ENCODE peak calls at places on chromosome 12, in seven cellular contexts. N is mammary epithelial cell, B is uterus, S is Peyer's patch, I is endodermal cell, V is cardiac muscle cell, L is lung. P is an unnamed sample.

GRCh38 chr12:121005346-121005815 is 10.9 kb downstream of the C12orf43 start:
- DNase-seq in N (peak), B (no peak), S (peak), I (peak), V (peak), L (no peak), P (no peak)

GRCh38 chr12:53569174-53569557 is 57.0 kb downstream of the ATF7 start:
- DNase-seq in N (no peak), B (no peak), S (no peak), I (peak), V (no peak), L (no peak), P (no peak)

GRCh38 chr12:51115516-51115915 is 32.1 kb upstream of the CSRNP2 start:
- DNase-seq in N (no peak), B (no peak), S (no peak), I (no peak), V (no peak), L (no peak), P (no peak)

GRCh38 chr12:113852273-113852672 is 113.9 kb downstream of the RBM19 start:
- DNase-seq in N (no peak), B (no peak), S (no peak), I (no peak), V (no peak), L (no peak), P (no peak)

GRCh38 chr12:24904871-24905270 is 44.0 kb downstream of the BCAT1 start:
- DNase-seq in N (no peak), B (no peak), S (no peak), I (no peak), V (no peak), L (no peak), P (no peak)

GRCh38 chr12:12870454-12870853 is 20.9 kb upstream of the GPRC5A start:
- DNase-seq in N (peak), B (no peak), S (no peak), I (no peak), V (no peak), L (no peak), P (no peak)

GRCh38 chr12:104792570-104792969 is 165.5 kb downstream of the SLC41A2 start:
- DNase-seq in N (peak), B (peak), S (no peak), I (no peak), V (peak), L (no peak), P (no peak)

GRCh38 chr12:4046150-4046845 is 173.1 kb upstream of the PARP11 start:
- DNase-seq in N (no peak), B (no peak), S (no peak), I (peak), V (no peak), L (no peak), P (no peak)

GRCh38 chr12:6226701-6227096 is 26.5 kb downstream of the CD9 start:
- DNase-seq in N (peak), B (peak), S (no peak), I (no peak), V (no peak), L (no peak), P (no peak)

GRCh38 chr12:108234155-108234554 is 105.0 kb downstream of the CMKLR1 start:
- DNase-seq in N (no peak), B (peak), S (no peak), I (no peak), V (no peak), L (no peak), P (no peak)

GRCh38 chr12:88185988-88186387 is 43.9 kb downstream of the TMTC3 start:
- DNase-seq in N (peak), B (no peak), S (no peak), I (no peak), V (no peak), L (no peak), P (no peak)

GRCh38 chr12:53729659-53730058 is 2.4 kb upstream of the CALCOCO1 start:
- DNase-seq in N (peak), B (no peak), S (no peak), I (no peak), V (no peak), L (no peak), P (no peak)

GRCh38 chr12:90965204-90965603 is 10.2 kb upstream of the CCER1 start:
- DNase-seq in N (no peak), B (no peak), S (no peak), I (no peak), V (no peak), L (no peak), P (no peak)

GRCh38 chr12:58583541-58583940 is 336.8 kb downstream of the LRIG3 start:
- DNase-seq in N (no peak), B (no peak), S (no peak), I (no peak), V (no peak), L (no peak), P (no peak)

GRCh38 chr12:3658327-3659163 is 94.4 kb downstream of the CRACR2A start:
- DNase-seq in N (peak), B (no peak), S (peak), I (peak), V (peak), L (no peak), P (no peak)

GRCh38 chr12:50924131-50924438 is 28.3 kb upstream of the HIGD1C start:
- DNase-seq in N (no peak), B (no peak), S (no peak), I (no peak), V (no peak), L (no peak), P (no peak)

GRCh38 chr12:53820907-53821306 is 69.1 kb upstream of the CISTR start:
- DNase-seq in N (no peak), B (no peak), S (no peak), I (no peak), V (no peak), L (no peak), P (no peak)

GRCh38 chr12:14273911-14274306 is 91.6 kb upstream of the ATF7IP start:
- DNase-seq in N (no peak), B (no peak), S (no peak), I (no peak), V (no peak), L (no peak), P (no peak)
- H3K27ac ChIP-seq in N (peak), B (no peak), S (peak), I (no peak), V (no peak), L (peak), P (no peak)

DNA sequence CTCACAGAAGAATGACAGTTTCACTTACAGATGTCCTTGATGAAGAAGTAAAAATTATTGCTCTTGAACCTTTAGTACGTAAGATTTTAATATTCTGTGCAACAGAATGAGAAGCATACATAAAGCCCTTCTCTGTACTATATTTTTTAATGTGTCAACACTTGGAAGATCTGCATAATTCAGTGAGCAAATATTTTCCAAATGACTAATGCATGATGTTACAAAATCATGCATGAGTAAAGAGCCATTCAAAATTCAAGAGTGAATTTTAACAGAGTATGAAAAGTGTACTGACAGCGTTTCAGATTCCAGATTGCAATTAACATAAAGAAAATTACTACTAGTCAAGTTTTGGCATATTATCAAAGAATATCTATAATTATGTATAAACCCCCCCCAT is 101.4 kb upstream of the BBS10 start:
- DNase-seq in N (peak), B (no peak), S (no peak), I (no peak), V (no peak), L (no peak), P (no peak)
- H3K4me3 ChIP-seq in N (no peak), B (no peak), S (no peak), I (no peak), V (no peak), L (no peak), P (no peak)

GRCh38 chr12:132772551-132772950 is 10.9 kb upstream of the ANKLE2 start:
- DNase-seq in N (no peak), B (no peak), S (peak), I (no peak), V (no peak), L (no peak), P (no peak)

GRCh38 chr12:132774646-132775275 is 13.1 kb upstream of the ANKLE2 start:
- DNase-seq in N (no peak), B (no peak), S (no peak), I (no peak), V (no peak), L (no peak), P (no peak)

GRCh38 chr12:132774159-132774558 is 12.5 kb upstream of the ANKLE2 start:
- DNase-seq in N (no peak), B (no peak), S (no peak), I (no peak), V (no peak), L (no peak), P (no peak)

GRCh38 chr12:132773077-132774020 is 11.7 kb upstream of the ANKLE2 start:
- DNase-seq in N (no peak), B (no peak), S (no peak), I (no peak), V (no peak), L (no peak), P (no peak)

DNA sequence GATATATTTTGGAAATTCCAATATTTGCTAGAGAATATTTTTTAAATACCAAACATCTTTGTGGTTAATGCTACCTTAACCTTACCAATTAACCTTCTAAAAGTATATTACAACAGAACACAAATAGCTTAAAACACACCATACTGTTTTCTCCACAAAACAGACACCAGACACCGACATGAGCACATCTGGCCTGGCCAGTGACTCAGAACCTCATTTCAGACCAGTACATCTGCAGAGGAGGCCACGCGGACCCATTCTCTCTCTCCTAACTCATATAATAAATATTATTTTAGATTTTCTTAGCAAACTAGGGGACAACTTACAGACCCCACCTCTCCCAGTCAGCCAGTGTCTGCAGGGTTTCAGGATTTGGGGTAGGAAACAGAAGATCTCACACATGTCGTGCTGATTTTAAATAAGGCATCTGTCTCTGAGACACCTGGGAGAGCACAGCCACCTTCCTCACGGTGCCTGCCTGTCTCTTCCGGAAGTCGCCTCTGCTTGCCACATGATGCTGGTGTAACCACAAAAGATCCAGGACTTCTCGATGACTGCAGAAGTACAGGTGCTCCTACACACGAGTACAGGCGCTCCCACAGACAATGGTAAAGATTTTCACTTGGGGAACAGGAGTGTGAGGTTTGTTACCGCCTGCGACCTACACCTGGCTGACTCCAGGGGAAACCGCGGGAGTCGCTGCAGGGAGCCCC is 9.7 kb upstream of the ANKLE2 start:
- DNase-seq in N (no peak), B (no peak), S (peak), I (no peak), V (no peak), L (no peak), P (no peak)
- TF ChIP-seq CTCF in N (no peak), B (no peak), S (no peak), I (no peak), V (no peak), L (no peak), P (no peak)

GRCh38 chr12:80622271-80622670 is 85.2 kb upstream of the MYF6 start:
- DNase-seq in N (no peak), B (no peak), S (no peak), I (no peak), V (no peak), L (no peak), P (no peak)

GRCh38 chr12:80620281-80620680 is 87.2 kb upstream of the MYF6 start:
- DNase-seq in N (no peak), B (no peak), S (no peak), I (no peak), V (no peak), L (no peak), P (no peak)

GRCh38 chr12:80624986-80625530 is 82.4 kb upstream of the MYF6 start:
- DNase-seq in N (no peak), B (no peak), S (no peak), I (no peak), V (no peak), L (no peak), P (no peak)

GRCh38 chr12:80627773-80628172 is 79.7 kb upstream of the MYF6 start:
- DNase-seq in N (peak), B (no peak), S (no peak), I (no peak), V (no peak), L (no peak), P (no peak)

GRCh38 chr12:80625901-80626300 is 81.5 kb upstream of the MYF6 start:
- DNase-seq in N (no peak), B (no peak), S (no peak), I (no peak), V (no peak), L (no peak), P (no peak)
- H3K27ac ChIP-seq in N (no peak), B (no peak), S (no peak), I (no peak), V (no peak), L (no peak), P (no peak)

GRCh38 chr12:132950844-132951535 is 5.1 kb downstream of the ZNF605 start:
- DNase-seq in N (no peak), B (no peak), S (no peak), I (peak), V (no peak), L (no peak), P (no peak)
- H3K4me3 ChIP-seq in N (no peak), B (no peak), S (no peak), I (peak), V (no peak), L (no peak), P (no peak)

GRCh38 chr12:128707488-128707887 is 116.3 kb downstream of the SLC15A4 start:
- DNase-seq in N (no peak), B (no peak), S (no peak), I (peak), V (no peak), L (no peak), P (no peak)
- TF ChIP-seq CTCF in N (no peak), B (no peak), S (no peak), I (peak), V (no peak), L (no peak), P (no peak)

DNA sequence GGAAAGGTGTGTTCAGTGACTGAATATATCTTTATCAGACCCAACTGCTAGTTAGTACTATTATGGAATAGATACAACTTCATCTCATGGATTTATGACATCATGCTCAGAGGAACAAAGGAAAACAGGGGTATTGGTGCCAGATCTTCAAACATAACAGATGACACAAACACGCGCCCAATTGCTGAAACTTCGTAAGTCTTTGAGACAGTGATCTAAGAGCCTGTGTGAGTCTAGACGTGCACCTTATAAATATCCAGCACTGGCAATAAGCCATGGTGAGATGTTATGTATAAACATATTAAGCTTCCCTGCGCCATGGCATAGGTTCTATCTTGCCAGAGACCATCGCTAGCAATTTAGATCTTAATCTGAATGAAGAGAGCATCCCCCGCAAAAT is 42.2 kb upstream of the NR2C1 start:
- DNase-seq in N (peak), B (no peak), S (no peak), I (no peak), V (no peak), L (no peak), P (no peak)
- H3K27ac ChIP-seq in N (peak), B (peak), S (no peak), I (no peak), V (no peak), L (no peak), P (no peak)

GRCh38 chr12:83198291-83198690 is 511.6 kb downstream of the TMTC2 start:
- DNase-seq in N (no peak), B (no peak), S (no peak), I (no peak), V (no peak), L (no peak), P (no peak)
- H3K4me3 ChIP-seq in N (no peak), B (no peak), S (no peak), I (peak), V (no peak), L (no peak), P (peak)

DNA sequence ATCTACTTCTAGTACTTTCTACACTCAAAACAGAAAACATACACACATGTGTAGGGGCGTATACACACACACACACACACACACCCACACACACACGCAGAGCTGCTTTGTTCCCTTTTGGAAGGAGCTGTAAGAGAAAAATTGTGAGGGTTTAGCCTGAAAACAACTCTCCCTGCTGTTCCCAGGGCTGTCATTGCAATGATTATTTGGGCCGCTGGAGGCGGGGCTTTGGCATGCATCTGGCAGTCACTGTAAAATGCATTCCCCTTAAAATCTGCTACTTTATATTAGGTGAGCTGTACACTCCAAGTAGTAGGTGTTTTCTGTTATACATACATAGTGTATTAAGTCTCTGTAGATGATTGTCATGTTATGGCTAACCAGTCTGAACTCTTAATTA is 29.1 kb upstream of the SLC38A2 start:
- DNase-seq in N (no peak), B (peak), S (no peak), I (peak), V (peak), L (no peak), P (no peak)
- TF ChIP-seq CTCF in N (no peak), B (peak), S (no peak), I (peak), V (peak), L (no peak), P (no peak)